ENCODE peak calls at places on chromosomes 16 and 17, in four cellular contexts. One of them, this sample, is unnamed.

GRCh38 chr17:53516643-53517042 is 306.1 kb upstream of the KIF2B start:
- DNase-seq in CD8-positive, alpha-beta memory T cell: no peak
- DNase-seq in stomach: no peak
- DNase-seq in cardiac muscle cell: peak; percentile 59
- DNase-seq in this sample: no peak

GRCh38 chr17:18224428-18225120 is 861 bp upstream of the LLGL1 start:
- DNase-seq in CD8-positive, alpha-beta memory T cell: no peak
- DNase-seq in cardiac muscle cell: peak; percentile 75
- DNase-seq in stomach: no peak
- DNase-seq in this sample: no peak

GRCh38 chr17:30379303-30380105 is 777 bp downstream of the CPD start:
- DNase-seq in cardiac muscle cell: no peak
- DNase-seq in CD8-positive, alpha-beta memory T cell: peak; percentile 13
- DNase-seq in stomach: peak; percentile 34
- DNase-seq in this sample: peak; percentile 14

GRCh38 chr17:50088952-50089825 is 6.0 kb upstream of the PDK2 start:
- DNase-seq in CD8-positive, alpha-beta memory T cell: no peak
- DNase-seq in cardiac muscle cell: no peak
- DNase-seq in stomach: no peak
- DNase-seq in this sample: no peak

GRCh38 chr17:50431219-50431618 is 5.2 kb downstream of the ACSF2 start:
- DNase-seq in cardiac muscle cell: no peak
- DNase-seq in CD8-positive, alpha-beta memory T cell: no peak
- DNase-seq in stomach: no peak
- DNase-seq in this sample: no peak

GRCh38 chr17:62787358-62787757 is 20.8 kb downstream of the MARCHF10 start:
- DNase-seq in CD8-positive, alpha-beta memory T cell: no peak
- DNase-seq in stomach: no peak
- DNase-seq in cardiac muscle cell: no peak
- DNase-seq in this sample: no peak

GRCh38 chr16:57623251-57624043 is 5.0 kb upstream of the ADGRG1 start:
- DNase-seq in stomach: peak; percentile 78
- DNase-seq in CD8-positive, alpha-beta memory T cell: no peak
- DNase-seq in cardiac muscle cell: peak; percentile 96
- DNase-seq in this sample: no peak

GRCh38 chr17:10993126-10993525 is 155.2 kb upstream of the PIRT start:
- DNase-seq in cardiac muscle cell: no peak
- DNase-seq in stomach: no peak
- DNase-seq in CD8-positive, alpha-beta memory T cell: no peak
- DNase-seq in this sample: no peak

GRCh38 chr17:3398310-3398709 is at the start of gene OR1E1:
- DNase-seq in stomach: no peak
- DNase-seq in CD8-positive, alpha-beta memory T cell: no peak
- DNase-seq in cardiac muscle cell: no peak
- DNase-seq in this sample: no peak

GRCh38 chr17:6386041-6386630 is 48.8 kb downstream of the AIPL1 start:
- DNase-seq in CD8-positive, alpha-beta memory T cell: no peak
- DNase-seq in stomach: no peak
- DNase-seq in cardiac muscle cell: no peak
- DNase-seq in this sample: no peak

GRCh38 chr16:8950580-8951077 is 13.1 kb downstream of the USP7 start:
- DNase-seq in stomach: no peak
- DNase-seq in cardiac muscle cell: peak; percentile 80
- DNase-seq in CD8-positive, alpha-beta memory T cell: no peak
- DNase-seq in this sample: no peak

GRCh38 chr17:7992516-7992915 is 9.9 kb upstream of the GUCY2D start:
- DNase-seq in stomach: no peak
- DNase-seq in CD8-positive, alpha-beta memory T cell: no peak
- DNase-seq in cardiac muscle cell: no peak
- DNase-seq in this sample: no peak

GRCh38 chr16:49362230-49362629 is 11.4 kb upstream of the C16orf78 start:
- DNase-seq in cardiac muscle cell: no peak
- DNase-seq in stomach: no peak
- DNase-seq in CD8-positive, alpha-beta memory T cell: no peak
- DNase-seq in this sample: no peak
- H3K9me3 ChIP-seq in cardiac muscle cell: no peaks in the 10 kb centered on the region
- H3K9me3 ChIP-seq in stomach: no peaks in the 10 kb centered on the region
- H3K9me3 ChIP-seq in CD8-positive, alpha-beta memory T cell: no peaks in the 10 kb centered on the region
- H3K9me3 ChIP-seq in this sample: no peaks in the 10 kb centered on the region

GRCh38 chr16:66274335-66275110 is 92.0 kb upstream of the CDH5 start:
- DNase-seq in cardiac muscle cell: peak; percentile 71
- DNase-seq in stomach: no peak
- DNase-seq in CD8-positive, alpha-beta memory T cell: no peak
- DNase-seq in this sample: no peak

GRCh38 chr16:66278111-66278531 is 88.4 kb upstream of the CDH5 start:
- DNase-seq in cardiac muscle cell: no peak
- DNase-seq in stomach: peak; percentile 59
- DNase-seq in CD8-positive, alpha-beta memory T cell: no peak
- DNase-seq in this sample: no peak

GRCh38 chr16:66273644-66274334 is 92.7 kb upstream of the CDH5 start:
- DNase-seq in cardiac muscle cell: peak; percentile 52
- DNase-seq in CD8-positive, alpha-beta memory T cell: no peak
- DNase-seq in stomach: no peak
- DNase-seq in this sample: no peak

GRCh38 chr16:66277311-66278070 is 89.0 kb upstream of the CDH5 start:
- DNase-seq in cardiac muscle cell: no peak
- DNase-seq in CD8-positive, alpha-beta memory T cell: no peak
- DNase-seq in stomach: no peak
- DNase-seq in this sample: no peak

GRCh38 chr16:66275795-66276428 is 90.6 kb upstream of the CDH5 start:
- DNase-seq in stomach: peak; percentile 45
- DNase-seq in CD8-positive, alpha-beta memory T cell: no peak
- DNase-seq in cardiac muscle cell: peak; percentile 87
- DNase-seq in this sample: no peak
- H3K9me3 ChIP-seq in stomach: no peaks in the 10 kb centered on the region
- H3K9me3 ChIP-seq in CD8-positive, alpha-beta memory T cell: no peaks in the 10 kb centered on the region
- H3K9me3 ChIP-seq in cardiac muscle cell: no peaks in the 10 kb centered on the region
- H3K9me3 ChIP-seq in this sample: peaks cover 8% of the 10 kb centered on the region

GRCh38 chr16:35629001-35629400 is 2169.6 kb downstream of the TP53TG3F start:
- DNase-seq in cardiac muscle cell: no peak
- DNase-seq in stomach: no peak
- DNase-seq in CD8-positive, alpha-beta memory T cell: no peak
- DNase-seq in this sample: no peak
- H3K9me3 ChIP-seq in cardiac muscle cell: no peaks in the 10 kb centered on the region
- H3K9me3 ChIP-seq in stomach: peaks cover 31% of the 10 kb centered on the region
- H3K9me3 ChIP-seq in CD8-positive, alpha-beta memory T cell: no peaks in the 10 kb centered on the region
- H3K9me3 ChIP-seq in this sample: no peaks in the 10 kb centered on the region

DNA sequence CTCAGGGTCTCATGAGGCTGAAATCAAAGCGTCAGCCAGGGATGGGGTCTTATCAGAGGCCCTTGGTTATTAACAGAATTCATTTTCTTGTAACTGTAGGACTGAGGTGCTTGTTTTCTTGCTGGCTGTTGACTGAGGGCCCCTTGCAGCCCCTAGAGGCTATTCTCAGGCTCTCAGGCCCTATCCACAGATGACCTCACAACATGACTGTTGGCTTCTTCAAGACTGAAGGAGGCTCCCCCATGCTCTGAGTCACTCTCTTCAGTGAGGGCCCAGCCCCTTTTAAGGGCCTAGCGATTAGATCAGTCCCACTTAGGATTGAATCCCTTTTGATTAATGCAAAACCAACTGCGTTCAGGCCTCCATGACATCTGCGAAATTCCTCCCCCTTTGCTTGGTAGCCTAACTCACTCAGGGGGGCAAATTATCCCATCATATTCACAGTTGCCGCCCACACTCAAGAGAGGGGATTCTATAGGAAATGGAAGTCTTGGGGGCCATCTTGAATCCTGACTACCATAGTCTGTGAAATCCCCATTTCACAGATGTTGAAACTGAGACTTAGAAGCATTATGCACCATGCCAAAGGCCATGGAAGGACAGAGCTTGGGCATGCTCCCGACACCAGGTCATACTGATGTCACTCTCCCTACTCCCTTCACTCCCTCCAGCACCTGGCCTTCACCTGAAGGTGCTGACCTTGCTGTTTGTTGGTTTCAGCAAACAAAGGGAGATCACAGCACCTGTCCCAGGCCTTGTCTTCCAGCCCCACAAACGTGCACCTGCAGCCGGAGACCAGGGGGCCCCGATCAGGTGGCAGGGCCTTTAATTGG is 592.3 kb downstream of the MAF start:
- DNase-seq in stomach: no peak
- DNase-seq in cardiac muscle cell: no peak
- DNase-seq in CD8-positive, alpha-beta memory T cell: no peak
- DNase-seq in this sample: no peak
- H3K9me3 ChIP-seq in stomach: no peaks in the 10 kb centered on the region
- H3K9me3 ChIP-seq in cardiac muscle cell: no peaks in the 10 kb centered on the region
- H3K9me3 ChIP-seq in CD8-positive, alpha-beta memory T cell: no peaks in the 10 kb centered on the region
- H3K9me3 ChIP-seq in this sample: no peaks in the 10 kb centered on the region

This sample was measured in T-helper 17 cell.